ENCODE peak calls at places on chromosomes 4 and X, in eight cellular contexts. B, U, Q, I, P, T, W and X are unnamed samples. For H3K9me3 and H3K4me1, the result is how much of the 10 kb centered on the place peaks cover.

GRCh38 chrX:15619053-15619772 is 18.5 kb upstream of the ACE2 start:
- DNase-seq in B (no peak), U (no peak), Q (no peak), I (no peak), P (no peak), T (no peak), W (peak), X (no peak)

GRCh38 chr4:134636332-134637055 is 434.9 kb upstream of the PABPC4L start:
- DNase-seq in B (no peak), U (peak), Q (no peak), I (no peak), P (no peak), T (no peak), W (no peak), X (no peak)

GRCh38 chr4:141304346-141304745 is 83.7 kb downstream of the ZNF330 start:
- DNase-seq in B (no peak), U (no peak), Q (no peak), I (no peak), P (no peak), T (no peak), W (no peak), X (no peak)

GRCh38 chr4:101919373-101919977 is 128.9 kb downstream of the BANK1 start:
- DNase-seq in B (no peak), U (no peak), Q (no peak), I (no peak), P (no peak), T (no peak), W (no peak), X (no peak)

GRCh38 chr4:154618708-154619315 is 6.4 kb upstream of the FGG start:
- DNase-seq in B (peak), U (peak), Q (peak), I (peak), P (no peak), T (peak), W (peak), X (no peak)

GRCh38 chr4:620851-621261 is 4.5 kb upstream of the PDE6B start:
- DNase-seq in B (no peak), U (no peak), Q (no peak), I (no peak), P (no peak), T (peak), W (no peak), X (no peak)

GRCh38 chrX:18885317-18886004 is 98.5 kb downstream of the PHKA2 start:
- DNase-seq in B (no peak), U (peak), Q (peak), I (peak), P (no peak), T (no peak), W (no peak), X (peak)

GRCh38 chr4:109011241-109012031 is 248.6 kb upstream of the ETNPPL start:
- DNase-seq in B (peak), U (no peak), Q (no peak), I (no peak), P (no peak), T (no peak), W (no peak), X (no peak)

GRCh38 chr4:48269861-48270515 is 350 bp upstream of the TEC start:
- DNase-seq in B (peak), U (peak), Q (peak), I (peak), P (peak), T (peak), W (peak), X (peak)

GRCh38 chr4:102061133-102061532 is 270.6 kb downstream of the BANK1 start:
- DNase-seq in B (no peak), U (no peak), Q (no peak), I (peak), P (no peak), T (no peak), W (no peak), X (no peak)

GRCh38 chr4:175412161-175412560 is 399.9 kb downstream of the GPM6A start:
- DNase-seq in B (no peak), U (no peak), Q (no peak), I (no peak), P (no peak), T (no peak), W (no peak), X (no peak)

GRCh38 chrX:74343970-74344622 is 40.1 kb downstream of the ZCCHC13 start:
- DNase-seq in B (peak), U (peak), Q (peak), I (peak), P (no peak), T (peak), W (peak), X (peak)

GRCh38 chrX:154378059-154378798 is 866 bp upstream of the EMD start:
- DNase-seq in B (no peak), U (peak), Q (no peak), I (no peak), P (no peak), T (peak), W (peak), X (peak)

GRCh38 chrX:9873952-9874351 is 87.7 kb downstream of the SHROOM2 start:
- DNase-seq in B (peak), U (peak), Q (peak), I (peak), P (no peak), T (no peak), W (peak), X (peak)

GRCh38 chr4:169627307-169627706 is 6.9 kb downstream of the CLCN3 start:
- DNase-seq in B (no peak), U (no peak), Q (no peak), I (no peak), P (no peak), T (no peak), W (no peak), X (no peak)

DNA sequence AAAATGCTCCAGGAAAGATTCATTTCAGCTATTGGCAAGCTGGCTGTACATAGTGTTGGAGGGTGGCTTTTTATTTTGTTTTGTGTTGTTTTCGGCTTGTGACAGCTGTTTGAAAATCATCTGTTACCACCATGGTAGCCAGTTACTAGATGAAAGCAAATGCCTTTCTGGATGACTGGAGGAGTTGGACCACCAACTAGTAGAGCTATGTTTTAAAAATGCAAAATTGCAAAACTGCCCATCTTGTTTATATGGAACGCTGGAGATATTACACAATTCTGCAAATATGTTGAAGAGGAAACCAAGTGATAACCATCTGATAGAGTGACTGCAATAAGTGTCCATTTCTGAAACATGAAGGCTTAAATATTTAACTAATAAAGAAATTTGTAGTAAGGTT is 53.3 kb upstream of the TNIP3 start:
- DNase-seq in B (no peak), U (no peak), Q (peak), I (no peak), P (no peak), T (no peak), W (no peak), X (no peak)
- H3K27ac ChIP-seq in B (no peak), U (no peak), Q (peak), I (no peak), P (no peak), T (no peak), W (no peak), X (no peak)

DNA sequence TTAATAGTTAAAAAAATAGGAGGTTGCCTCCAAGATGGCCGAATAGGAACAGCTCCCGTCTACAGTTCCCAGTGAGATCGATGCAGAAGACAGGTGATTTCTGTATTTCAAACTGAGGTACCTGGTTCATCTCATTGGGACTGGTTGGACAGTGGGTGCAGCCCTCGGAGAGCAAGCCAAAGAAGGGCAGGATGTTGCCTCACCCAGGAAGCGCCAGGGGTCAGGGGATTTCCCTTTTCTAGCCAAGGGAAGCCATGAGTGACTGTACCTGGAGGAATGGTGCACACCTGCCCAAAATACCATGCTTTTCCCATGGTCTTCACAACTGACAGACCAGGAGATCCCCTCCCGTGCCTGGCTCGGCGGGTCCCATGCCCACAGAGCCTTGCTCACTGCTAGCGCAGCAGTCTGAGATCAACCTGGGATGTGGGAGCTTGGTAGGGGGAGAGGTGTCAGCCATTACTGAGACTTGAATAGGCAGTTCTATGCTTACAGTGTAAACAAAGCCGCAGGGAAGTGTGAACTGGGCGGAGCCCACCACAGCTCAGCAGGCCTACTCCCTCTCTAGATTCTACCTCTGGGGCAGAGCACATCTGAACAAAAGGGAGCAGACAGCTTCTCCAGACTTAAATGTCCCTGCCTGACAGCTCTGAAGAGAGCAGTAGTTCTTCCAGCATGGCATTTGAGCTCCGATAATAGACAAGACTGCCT is 47.5 kb downstream of the PPA2 start:
- DNase-seq in B (no peak), U (no peak), Q (no peak), I (no peak), P (no peak), T (no peak), W (no peak), X (no peak)
- H3K9me3 ChIP-seq in B (under half), U (under half), Q (under half), I (under half), P (under half), T (under half), W (under half), X (under half)

DNA sequence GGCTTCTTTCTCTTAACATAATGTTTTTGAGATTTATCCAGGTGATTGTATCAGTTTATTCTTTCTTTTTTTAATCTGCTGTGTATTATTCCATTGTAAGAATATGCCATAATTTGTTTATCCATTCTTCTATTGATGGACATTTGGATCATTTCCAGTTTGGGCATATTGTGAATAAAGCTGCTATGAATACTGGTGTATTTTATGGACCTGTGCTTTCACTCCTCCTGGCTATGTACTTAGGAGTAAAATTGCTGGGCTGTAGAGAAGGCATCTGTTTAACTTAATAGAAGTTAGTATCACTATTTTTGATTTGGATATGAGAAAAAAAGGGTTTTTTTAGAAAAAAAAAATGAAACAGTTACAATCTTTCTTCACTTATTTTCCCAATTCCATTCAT is 50.0 kb upstream of the FAM9C start:
- DNase-seq in B (no peak), U (peak), Q (no peak), I (no peak), P (no peak), T (no peak), W (no peak), X (no peak)
- H3K4me1 ChIP-seq in B (under half), U (under half), Q (under half), I (under half), P (under half), T (under half), W (under half), X (under half)

GRCh38 chrX:13468096-13468495 is 101.3 kb upstream of the EGFL6 start:
- DNase-seq in B (no peak), U (no peak), Q (no peak), I (no peak), P (no peak), T (no peak), W (no peak), X (no peak)

GRCh38 chrX:13471269-13471668 is 98.1 kb upstream of the EGFL6 start:
- DNase-seq in B (no peak), U (no peak), Q (no peak), I (no peak), P (no peak), T (no peak), W (no peak), X (no peak)

GRCh38 chrX:13472975-13473665 is 96.3 kb upstream of the EGFL6 start:
- DNase-seq in B (no peak), U (peak), Q (no peak), I (no peak), P (no peak), T (no peak), W (no peak), X (no peak)

GRCh38 chrX:13469963-13470679 is 99.3 kb upstream of the EGFL6 start:
- DNase-seq in B (no peak), U (peak), Q (no peak), I (no peak), P (no peak), T (no peak), W (no peak), X (no peak)

DNA sequence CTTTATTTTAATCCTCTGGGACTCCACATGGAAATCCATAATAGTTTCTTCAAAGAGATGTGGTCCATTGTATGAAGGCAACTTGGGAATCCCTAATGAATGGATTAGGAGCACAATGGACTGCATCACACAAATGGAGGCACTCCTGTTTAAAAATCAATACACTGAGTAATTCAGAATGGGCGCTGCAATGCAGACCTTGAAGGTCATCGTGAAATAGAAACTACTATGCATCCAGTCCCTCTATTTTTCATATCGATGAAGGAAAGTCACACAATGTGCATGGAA is 98.8 kb upstream of the EGFL6 start:
- DNase-seq in B (no peak), U (no peak), Q (no peak), I (no peak), P (no peak), T (no peak), W (no peak), X (no peak)
- H3K27ac ChIP-seq in B (no peak), U (no peak), Q (no peak), I (no peak), P (no peak), T (no peak), W (no peak), X (no peak)

GRCh38 chrX:67726028-67726427 is 182.2 kb downstream of the AR start:
- DNase-seq in B (no peak), U (no peak), Q (no peak), I (no peak), P (no peak), T (no peak), W (no peak), X (no peak)
- H3K9me3 ChIP-seq in B (under half), U (under half), Q (under half), I (under half), P (under half), T (under half), W (under half), X (under half)

DNA sequence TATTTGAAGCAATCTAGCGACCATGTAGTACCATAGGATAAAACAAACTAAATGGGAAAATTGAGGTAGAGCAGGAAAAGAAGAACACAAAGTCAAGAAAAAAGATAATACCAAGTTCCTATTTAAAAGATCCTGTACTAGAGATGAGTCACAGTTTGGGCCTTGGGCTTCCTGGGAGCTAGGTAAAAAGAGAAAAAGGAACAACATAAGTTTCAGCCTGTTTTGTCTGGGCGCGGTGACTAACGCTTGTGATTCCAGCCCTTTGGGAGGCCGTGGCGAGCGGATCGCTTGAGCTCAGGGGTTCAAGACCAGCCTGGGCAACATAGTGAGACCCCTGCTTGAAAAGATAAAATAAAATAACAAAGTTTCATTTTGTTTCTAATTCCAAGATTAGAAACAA is 14.0 kb upstream of the TMEM156 start:
- DNase-seq in B (no peak), U (no peak), Q (peak), I (no peak), P (no peak), T (peak), W (peak), X (no peak)
- H3K4me1 ChIP-seq in B (under half), U (under half), Q (under half), I (under half), P (under half), T (under half), W (under half), X (under half)

GRCh38 chr4:6941796-6942195 is 32.2 kb downstream of the TBC1D14 start:
- DNase-seq in B (no peak), U (no peak), Q (no peak), I (no peak), P (no peak), T (no peak), W (no peak), X (no peak)
- H3K27ac ChIP-seq in B (peak), U (no peak), Q (peak), I (peak), P (peak), T (no peak), W (peak), X (peak)

DNA sequence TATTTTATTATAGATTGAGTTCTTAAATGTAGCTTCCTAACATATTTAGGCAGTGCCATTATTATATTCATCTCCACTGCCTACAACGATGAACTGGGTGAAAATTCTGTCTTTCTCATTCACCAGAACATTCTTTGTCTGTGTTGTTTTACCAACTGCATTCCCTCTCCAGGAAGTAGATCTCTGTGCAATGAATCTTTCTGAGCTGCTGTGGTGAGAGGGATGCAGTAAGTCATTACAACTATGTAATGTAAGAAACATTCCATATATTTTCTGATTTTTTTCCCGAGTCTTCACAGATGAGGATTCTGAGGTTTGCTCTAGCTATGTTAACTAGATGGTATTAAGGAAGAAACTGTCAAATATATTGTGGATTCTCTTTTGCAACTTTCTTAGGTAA is 811.9 kb upstream of the PCDH7 start:
- DNase-seq in B (no peak), U (no peak), Q (no peak), I (no peak), P (no peak), T (no peak), W (no peak), X (no peak)
- H3K9me3 ChIP-seq in B (under half), U (under half), Q (under half), I (under half), P (under half), T (under half), W (under half), X (under half)

DNA sequence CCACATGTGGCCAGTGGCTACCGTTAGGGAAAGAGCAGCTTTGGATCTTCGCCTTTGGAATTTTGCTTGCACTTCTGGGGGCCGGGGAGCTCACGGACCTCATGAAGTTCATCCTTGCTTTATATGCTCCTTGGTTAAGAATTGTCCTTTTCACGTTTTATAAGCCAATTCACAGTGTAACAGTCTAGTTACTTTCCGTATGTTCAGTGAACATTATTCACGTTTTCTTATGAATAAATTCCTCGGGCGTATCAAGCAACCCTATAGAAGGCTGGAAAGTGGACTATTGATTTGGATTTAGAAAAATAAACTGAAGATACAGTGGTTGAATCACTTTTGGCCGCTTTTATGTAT is 714 bp upstream of the PDLIM5 start:
- DNase-seq in B (no peak), U (no peak), Q (no peak), I (no peak), P (no peak), T (no peak), W (no peak), X (no peak)
- H3K4me1 ChIP-seq in B (under half), U (under half), Q (under half), I (under half), P (under half), T (under half), W (under half), X (under half)

DNA sequence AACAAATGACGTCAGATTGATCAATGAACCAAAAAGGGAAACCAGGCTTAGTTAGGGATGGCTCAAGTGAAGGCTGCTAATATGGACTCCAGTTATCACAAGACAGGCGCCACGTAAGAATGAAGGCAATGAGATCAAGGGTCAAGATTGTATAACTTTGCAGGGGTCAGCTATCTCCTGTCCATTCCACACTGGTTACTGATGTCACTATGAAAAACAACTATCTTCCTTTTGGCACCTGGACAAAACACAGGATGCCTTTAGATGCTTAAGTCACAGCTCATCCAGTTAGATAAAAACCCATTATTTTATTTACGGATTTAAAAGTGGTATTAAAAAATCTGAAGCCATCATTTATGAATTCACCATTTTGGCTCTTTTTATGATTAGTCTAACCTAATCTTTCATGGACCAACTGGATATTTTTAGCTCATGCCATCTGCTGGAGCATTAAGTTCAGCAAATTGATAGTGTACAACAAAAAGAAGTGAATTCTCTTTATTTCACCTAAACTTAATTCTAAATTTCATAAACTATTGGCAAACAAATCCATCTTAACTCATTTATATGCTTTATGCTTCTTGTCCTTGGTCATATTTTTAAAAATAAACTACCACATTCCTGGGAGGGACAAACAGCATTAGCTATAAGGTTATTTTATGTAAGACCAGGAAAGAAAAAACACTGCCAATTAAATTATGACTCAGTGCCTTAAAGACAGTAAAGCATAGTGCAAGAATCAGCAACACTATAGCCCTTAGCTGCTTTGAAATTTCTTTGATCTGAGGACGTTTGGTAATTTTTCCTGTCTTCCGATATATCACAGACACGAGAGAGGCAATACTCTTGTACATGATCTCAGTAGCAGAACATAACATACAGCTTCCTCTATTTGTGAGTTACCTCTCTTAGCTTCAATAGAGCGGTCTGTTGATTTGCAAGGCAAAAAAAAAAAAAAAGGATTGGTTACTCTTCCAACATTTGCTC is 27.0 kb downstream of the DHX15 start:
- DNase-seq in B (no peak), U (peak), Q (peak), I (no peak), P (no peak), T (no peak), W (no peak), X (no peak)
- H3K27ac ChIP-seq in B (peak), U (no peak), Q (no peak), I (no peak), P (no peak), T (no peak), W (no peak), X (no peak)